ENCODE peak calls at places on chromosomes 5 and 9, in seven cellular contexts. V, K, N, P, M, O and S are unnamed samples.

GRCh38 chr5:172658869-172659513 is 17.9 kb downstream of the NEURL1B start:
- DNase-seq in K (no peak), M (peak; percentile 67), P (no peak), V (no peak), N (no peak), O (no peak), S (no peak)

GRCh38 chr5:77851229-77852067 is 75.3 kb upstream of the TBCA start:
- DNase-seq in K (no peak), O (peak; percentile 63), N (no peak), V (no peak), P (no peak), M (peak; percentile 87), S (no peak)

GRCh38 chr5:122605236-122605635 is 169.6 kb upstream of the SNX2 start:
- DNase-seq in P (no peak), V (no peak), K (no peak), O (no peak), M (no peak), N (no peak), S (no peak)

GRCh38 chr9:22817181-22817580 is 370.6 kb downstream of the DMRTA1 start:
- DNase-seq in M (no peak), O (no peak), P (no peak), N (no peak), K (no peak), V (no peak), S (no peak)

GRCh38 chr9:107615325-107615724 is 125.8 kb upstream of the KLF4 start:
- DNase-seq in O (no peak), K (no peak), V (no peak), M (no peak), N (no peak), P (no peak), S (no peak)

GRCh38 chr5:1278216-1278615 is 16.7 kb downstream of the TERT start:
- DNase-seq in P (no peak), O (no peak), N (no peak), V (no peak), M (no peak), K (no peak), S (no peak)

GRCh38 chr5:107557051-107557658 is 113.6 kb downstream of the EFNA5 start:
- DNase-seq in K (no peak), V (no peak), M (no peak), O (no peak), P (no peak), N (peak; percentile 59), S (no peak)

GRCh38 chr5:17267099-17267498 is 49.7 kb downstream of the BASP1 start:
- DNase-seq in K (no peak), O (no peak), M (no peak), V (no peak), P (no peak), N (no peak), S (no peak)

GRCh38 chr9:113915817-113916474 is 39.8 kb downstream of the ZNF618 start:
- DNase-seq in V (no peak), M (no peak), N (no peak), O (no peak), P (no peak), K (no peak), S (no peak)

GRCh38 chr5:126390056-126390455 is 33.2 kb upstream of the GRAMD2B start:
- DNase-seq in M (no peak), O (no peak), N (no peak), P (no peak), V (no peak), K (no peak), S (no peak)

GRCh38 chr5:88834499-88834898 is 48.5 kb downstream of the MEF2C start:
- DNase-seq in N (no peak), M (no peak), P (no peak), V (no peak), O (no peak), K (no peak), S (no peak)

GRCh38 chr5:88837222-88837621 is 45.8 kb downstream of the MEF2C start:
- DNase-seq in K (no peak), P (no peak), M (no peak), V (no peak), O (no peak), N (no peak), S (no peak)

GRCh38 chr5:88837817-88838216 is 45.2 kb downstream of the MEF2C start:
- DNase-seq in N (no peak), O (no peak), M (no peak), K (no peak), V (no peak), P (no peak), S (no peak)

GRCh38 chr5:88838500-88838899 is 44.5 kb downstream of the MEF2C start:
- DNase-seq in V (no peak), M (no peak), P (no peak), N (no peak), O (no peak), K (no peak), S (no peak)

DNA sequence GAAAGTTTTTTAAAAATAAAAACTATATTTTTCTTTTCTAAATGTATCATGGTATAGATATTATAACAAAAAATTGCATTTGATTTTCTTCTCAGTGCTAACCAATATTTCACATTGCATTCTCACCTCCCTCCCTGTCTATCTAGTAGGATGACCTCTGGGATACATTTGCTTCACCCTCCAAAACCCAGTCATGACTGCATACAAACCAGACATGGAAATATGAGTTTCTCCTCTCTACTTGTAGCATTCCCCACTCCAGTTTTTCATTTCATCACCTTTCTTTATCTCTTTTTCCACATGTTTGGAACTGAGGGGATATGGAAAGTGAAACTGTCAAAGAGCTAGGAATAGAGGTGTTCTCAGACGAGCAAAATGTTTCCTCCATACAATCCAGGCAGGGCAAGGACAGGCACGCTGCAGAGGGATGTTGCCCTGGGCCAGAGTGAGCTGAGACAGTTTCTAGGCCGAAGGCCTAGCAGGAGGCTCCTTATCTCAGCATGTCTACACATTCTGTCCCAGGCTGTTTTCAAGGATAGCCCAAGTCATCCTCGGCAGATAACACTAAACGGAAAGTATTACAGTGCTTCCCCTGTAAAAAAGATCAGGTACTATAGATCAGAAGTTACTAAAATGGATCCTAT is 46.7 kb downstream of the MEF2C start:
- DNase-seq in P (no peak), O (no peak), K (no peak), V (no peak), M (no peak), N (no peak), S (peak; percentile 76)
- TF ChIP-seq YY1 in P (no peak), O (no peak), K (no peak), V (no peak), M (no peak), N (no peak), S (no peak)

GRCh38 chr9:79425840-79426239 is 145.9 kb upstream of the TLE4 start:
- DNase-seq in K (no peak), O (no peak), N (no peak), V (no peak), P (no peak), M (no peak), S (no peak)

GRCh38 chr9:79428422-79428821 is 143.3 kb upstream of the TLE4 start:
- DNase-seq in O (no peak), V (no peak), P (no peak), M (no peak), K (no peak), N (no peak), S (no peak)

GRCh38 chr9:79432485-79432884 is 139.3 kb upstream of the TLE4 start:
- DNase-seq in O (no peak), M (no peak), K (no peak), P (no peak), V (no peak), N (no peak), S (no peak)

GRCh38 chr9:79430599-79430998 is 141.2 kb upstream of the TLE4 start:
- DNase-seq in N (no peak), M (no peak), V (no peak), K (no peak), P (no peak), O (no peak), S (no peak)

DNA sequence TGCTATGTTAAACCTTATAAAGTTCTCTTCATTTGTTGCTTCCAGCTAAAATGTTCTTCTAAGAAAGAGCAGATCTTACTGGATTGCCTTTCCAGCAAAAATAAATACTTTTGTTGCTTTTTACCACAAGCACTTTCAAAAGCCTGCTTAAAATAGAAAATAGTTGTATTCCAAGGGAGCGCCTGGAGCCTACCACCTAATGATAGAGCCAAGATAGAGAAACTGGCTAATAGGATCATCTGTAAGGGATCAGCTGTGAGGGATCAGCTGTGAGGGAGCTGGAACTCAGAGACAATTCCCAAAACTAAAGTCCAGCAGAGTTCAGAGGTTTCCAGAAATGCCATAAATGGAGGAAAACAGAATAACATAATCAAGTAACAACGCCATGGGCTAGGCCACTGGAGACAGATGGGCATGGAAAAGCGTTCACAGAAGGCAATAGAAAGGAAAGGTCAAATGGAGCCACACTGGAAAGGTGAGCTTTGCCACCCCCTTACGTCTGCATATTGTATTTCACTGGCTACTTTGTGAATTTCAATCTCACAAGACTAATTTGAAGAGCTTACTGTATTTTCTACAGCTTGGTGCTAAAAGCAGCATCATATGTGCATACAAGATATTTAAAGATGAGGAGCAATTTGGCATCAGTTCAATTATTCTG is 140.6 kb upstream of the TLE4 start:
- DNase-seq in M (no peak), V (no peak), K (no peak), O (no peak), N (no peak), P (no peak), S (no peak)
- TF ChIP-seq YY1 in M (no peak), V (no peak), K (no peak), O (no peak), N (no peak), P (no peak), S (no peak)

GRCh38 chr5:125342938-125343401 is 596.5 kb upstream of the ZNF608 start:
- DNase-seq in P (no peak), K (no peak), M (no peak), O (no peak), V (no peak), N (no peak), S (no peak)
- TF ChIP-seq YY1 in P (no peak), K (no peak), M (no peak), O (no peak), V (no peak), N (no peak), S (no peak)

GRCh38 chr5:152271420-152271819 is 133.7 kb downstream of the NMUR2 start:
- DNase-seq in P (peak; percentile 8), O (no peak), K (peak; percentile 18), V (peak; percentile 23), M (no peak), N (peak; percentile 2), S (no peak)
- TF ChIP-seq YY1 in P (no peak), O (no peak), K (no peak), V (no peak), M (no peak), N (no peak), S (no peak)